ENCODE peak calls at places on chromosomes 1 and 21, in five cellular contexts. One of them, this sample, is unnamed.

GRCh38 chr1:165287329-165287728 is 69.2 kb downstream of the LMX1A start:
- DNase-seq in GM10248: no peak
- DNase-seq in AG09309: no peak
- DNase-seq in AG09319: no peak
- DNase-seq in fibroblast of mammary gland: no peak
- DNase-seq in this sample: no peak

GRCh38 chr1:173411835-173412742 is 65.0 kb upstream of the PRDX6 start:
- DNase-seq in GM10248: no peak
- DNase-seq in AG09309: peak; percentile 80
- DNase-seq in AG09319: peak; percentile 63
- DNase-seq in fibroblast of mammary gland: peak; percentile 93
- DNase-seq in this sample: no peak

GRCh38 chr1:113998361-113998760 is 19.1 kb downstream of the OLFML3 start:
- DNase-seq in GM10248: no peak
- DNase-seq in AG09309: no peak
- DNase-seq in AG09319: no peak
- DNase-seq in fibroblast of mammary gland: peak; percentile 60
- DNase-seq in this sample: no peak

GRCh38 chr1:180376253-180376652 is 126.1 kb downstream of the ACBD6 start:
- DNase-seq in GM10248: no peak
- DNase-seq in AG09309: no peak
- DNase-seq in AG09319: no peak
- DNase-seq in fibroblast of mammary gland: no peak
- DNase-seq in this sample: no peak

GRCh38 chr1:6225651-6226050 is 10.1 kb downstream of the ICMT start:
- DNase-seq in GM10248: no peak
- DNase-seq in AG09309: no peak
- DNase-seq in AG09319: no peak
- DNase-seq in fibroblast of mammary gland: no peak
- DNase-seq in this sample: no peak

GRCh38 chr1:230205719-230206198 is 138.7 kb downstream of the GALNT2 start:
- DNase-seq in GM10248: no peak
- DNase-seq in AG09309: no peak
- DNase-seq in AG09319: no peak
- DNase-seq in fibroblast of mammary gland: peak; percentile 16
- DNase-seq in this sample: no peak

GRCh38 chr1:95916616-95917015 is 682.6 kb downstream of the RWDD3 start:
- DNase-seq in GM10248: no peak
- DNase-seq in AG09309: no peak
- DNase-seq in AG09319: no peak
- DNase-seq in fibroblast of mammary gland: peak; percentile 28
- DNase-seq in this sample: no peak

GRCh38 chr1:184257873-184258272 is 129.0 kb upstream of the C1orf21 start:
- DNase-seq in GM10248: no peak
- DNase-seq in AG09309: no peak
- DNase-seq in AG09319: no peak
- DNase-seq in fibroblast of mammary gland: no peak
- DNase-seq in this sample: no peak

GRCh38 chr21:14901482-14901958 is 163.3 kb downstream of the NRIP1 start:
- DNase-seq in GM10248: peak; percentile 42
- DNase-seq in AG09309: no peak
- DNase-seq in AG09319: no peak
- DNase-seq in fibroblast of mammary gland: peak; percentile 69
- DNase-seq in this sample: peak; percentile 35

GRCh38 chr1:15412843-15413242 is 3.2 kb downstream of the EFHD2 start:
- DNase-seq in GM10248: no peak
- DNase-seq in AG09309: no peak
- DNase-seq in AG09319: no peak
- DNase-seq in fibroblast of mammary gland: no peak
- DNase-seq in this sample: no peak

GRCh38 chr1:156426015-156426414 is 57.0 kb downstream of the RHBG start:
- DNase-seq in GM10248: no peak
- DNase-seq in AG09309: no peak
- DNase-seq in AG09319: no peak
- DNase-seq in fibroblast of mammary gland: no peak
- DNase-seq in this sample: no peak

GRCh38 chr1:229062135-229062534 is 208.8 kb upstream of the RAB4A start:
- DNase-seq in GM10248: no peak
- DNase-seq in AG09309: no peak
- DNase-seq in AG09319: no peak
- DNase-seq in fibroblast of mammary gland: no peak
- DNase-seq in this sample: no peak

GRCh38 chr1:64378826-64379225 is 91.1 kb upstream of the CACHD1 start:
- DNase-seq in GM10248: no peak
- DNase-seq in AG09309: no peak
- DNase-seq in AG09319: no peak
- DNase-seq in fibroblast of mammary gland: peak; percentile 16
- DNase-seq in this sample: no peak
- TF ChIP-seq CTCF in GM10248: no peak
- TF ChIP-seq CTCF in AG09309: peak; percentile 1
- TF ChIP-seq CTCF in AG09319: peak; percentile 9
- TF ChIP-seq CTCF in fibroblast of mammary gland: peak; percentile 17
- TF ChIP-seq CTCF in this sample: no peak

GRCh38 chr1:1310476-1311053 is 2.2 kb downstream of the PUSL1 start:
- DNase-seq in GM10248: no peak
- DNase-seq in AG09309: no peak
- DNase-seq in AG09319: no peak
- DNase-seq in fibroblast of mammary gland: no peak
- DNase-seq in this sample: no peak
- TF ChIP-seq CTCF in GM10248: no peak
- TF ChIP-seq CTCF in AG09309: no peak
- TF ChIP-seq CTCF in AG09319: no peak
- TF ChIP-seq CTCF in fibroblast of mammary gland: no peak
- TF ChIP-seq CTCF in this sample: no peak

DNA sequence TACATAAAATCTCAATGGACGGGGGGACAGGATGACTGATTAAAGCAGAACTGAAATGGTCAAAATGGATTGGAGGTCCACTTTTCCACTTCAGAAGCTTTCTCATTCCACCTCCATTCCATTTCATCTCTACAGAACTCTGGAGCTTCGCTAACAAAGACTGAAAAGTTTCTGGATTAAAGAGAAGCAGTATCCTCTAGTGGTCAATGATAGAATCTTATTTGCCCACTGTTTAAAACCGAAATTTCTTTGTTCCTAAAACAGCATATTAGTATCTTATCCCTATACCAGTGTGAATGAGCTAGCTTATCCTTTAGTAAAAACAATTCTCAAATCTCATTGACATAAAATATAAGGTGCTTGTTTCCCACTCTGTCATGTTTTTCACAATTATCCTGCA is 890.6 kb downstream of the KCNT2 start:
- DNase-seq in GM10248: no peak
- DNase-seq in AG09309: no peak
- DNase-seq in AG09319: no peak
- DNase-seq in fibroblast of mammary gland: peak; percentile 31
- DNase-seq in this sample: no peak
- TF ChIP-seq CTCF in GM10248: no peak
- TF ChIP-seq CTCF in AG09309: peak; percentile 58
- TF ChIP-seq CTCF in AG09319: peak; percentile 20
- TF ChIP-seq CTCF in fibroblast of mammary gland: peak; percentile 50
- TF ChIP-seq CTCF in this sample: no peak

GRCh38 chr1:178030452-178030851 is 60.6 kb upstream of the SEC16B start:
- DNase-seq in GM10248: no peak
- DNase-seq in AG09309: no peak
- DNase-seq in AG09319: no peak
- DNase-seq in fibroblast of mammary gland: no peak
- DNase-seq in this sample: no peak

GRCh38 chr1:178034676-178035075 is 59.2 kb upstream of the RASAL2 start:
- DNase-seq in GM10248: no peak
- DNase-seq in AG09309: no peak
- DNase-seq in AG09319: no peak
- DNase-seq in fibroblast of mammary gland: no peak
- DNase-seq in this sample: no peak

GRCh38 chr1:178033019-178033418 is 60.9 kb upstream of the RASAL2 start:
- DNase-seq in GM10248: no peak
- DNase-seq in AG09309: no peak
- DNase-seq in AG09319: no peak
- DNase-seq in fibroblast of mammary gland: no peak
- DNase-seq in this sample: no peak

GRCh38 chr1:178028973-178029481 is 59.2 kb upstream of the SEC16B start:
- DNase-seq in GM10248: no peak
- DNase-seq in AG09309: no peak
- DNase-seq in AG09319: no peak
- DNase-seq in fibroblast of mammary gland: no peak
- DNase-seq in this sample: no peak

DNA sequence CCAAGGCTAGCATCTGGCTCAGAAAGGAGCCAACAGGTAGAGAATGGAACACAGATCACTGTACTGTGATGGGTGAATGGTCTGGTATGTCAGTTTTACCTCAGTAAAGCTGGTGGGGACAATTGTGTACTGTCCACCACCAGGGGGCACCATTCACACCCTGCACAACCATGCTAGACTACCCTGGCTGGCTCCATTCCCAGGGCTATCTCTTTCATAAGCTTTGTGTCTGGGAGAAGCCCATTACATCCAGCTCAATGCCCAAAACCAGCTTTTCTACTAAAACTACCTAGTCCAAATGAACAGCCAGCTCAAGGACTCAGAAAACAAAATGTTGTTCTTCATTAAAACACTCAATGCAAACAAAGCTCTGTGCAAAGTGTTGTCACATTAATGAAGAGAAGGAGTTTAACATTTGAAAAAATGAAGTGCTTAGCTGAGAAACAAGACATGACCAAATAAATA is 62.0 kb upstream of the RASAL2 start:
- DNase-seq in GM10248: peak; percentile 74
- DNase-seq in AG09309: peak; percentile 87
- DNase-seq in AG09319: peak; percentile 89
- DNase-seq in fibroblast of mammary gland: peak; percentile 93
- DNase-seq in this sample: peak; percentile 51
- TF ChIP-seq CTCF in GM10248: peak; percentile 77
- TF ChIP-seq CTCF in AG09309: peak; percentile 86
- TF ChIP-seq CTCF in AG09319: peak; percentile 80
- TF ChIP-seq CTCF in fibroblast of mammary gland: peak; percentile 94
- TF ChIP-seq CTCF in this sample: peak; percentile 36

GRCh38 chr1:52404116-52404974 is at the start of the genes ORC1 and PRPF38A:
- DNase-seq in GM10248: peak; percentile 98
- DNase-seq in AG09309: peak; percentile 82
- DNase-seq in AG09319: peak; percentile 88
- DNase-seq in fibroblast of mammary gland: peak; percentile 96
- DNase-seq in this sample: peak; percentile 100
- TF ChIP-seq CTCF in GM10248: peak; percentile 46
- TF ChIP-seq CTCF in AG09309: peak; percentile 63
- TF ChIP-seq CTCF in AG09319: peak; percentile 58
- TF ChIP-seq CTCF in fibroblast of mammary gland: peak; percentile 60
- TF ChIP-seq CTCF in this sample: peak; percentile 43